ENCODE peak calls at places on chromosomes 5 and 9, in five cellular contexts. A is psoas muscle, Q is heart right ventricle, V is body of pancreas, W is neuronal stem cell. G is an unnamed sample.

GRCh38 chr9:111752455-111752854 is 42.3 kb downstream of the SHOC1 start:
- DNase-seq in A (no peak), Q (no peak), V (no peak), W (no peak), G (no peak)

GRCh38 chr5:111742166-111742565 is 14.8 kb downstream of the NREP start:
- DNase-seq in A (no peak), Q (no peak), V (no peak), W (no peak), G (no peak)

GRCh38 chr5:14397717-14398116 is 183.9 kb upstream of the OTULINL start:
- DNase-seq in A (no peak), Q (no peak), V (peak; percentile 42), W (no peak), G (no peak)

GRCh38 chr5:150461231-150461630 is 11.7 kb upstream of the RPS14 start:
- DNase-seq in A (no peak), Q (no peak), V (no peak), W (no peak), G (no peak)

GRCh38 chr9:4092793-4093709 is 206.8 kb downstream of the GLIS3 start:
- DNase-seq in A (no peak), Q (no peak), V (no peak), W (no peak), G (no peak)

GRCh38 chr9:109556061-109556460 is 58.0 kb upstream of the PTPN3 start:
- DNase-seq in A (no peak), Q (no peak), V (no peak), W (no peak), G (no peak)

GRCh38 chr5:34866989-34867471 is 28.1 kb downstream of the TTC23L start:
- DNase-seq in A (no peak), Q (no peak), V (no peak), W (no peak), G (no peak)

GRCh38 chr5:11046160-11046559 is 285.1 kb upstream of the DAP start:
- DNase-seq in A (no peak), Q (no peak), V (no peak), W (no peak), G (no peak)

GRCh38 chr9:76373173-76373771 is 21.0 kb downstream of the RFK start:
- DNase-seq in A (peak; percentile 81), Q (peak; percentile 36), V (peak; percentile 90), W (no peak), G (peak; percentile 32)

GRCh38 chr5:4941957-4942830 is 197.9 kb upstream of the ADAMTS16 start:
- DNase-seq in A (peak; percentile 57), Q (no peak), V (no peak), W (peak; percentile 24), G (no peak)

DNA sequence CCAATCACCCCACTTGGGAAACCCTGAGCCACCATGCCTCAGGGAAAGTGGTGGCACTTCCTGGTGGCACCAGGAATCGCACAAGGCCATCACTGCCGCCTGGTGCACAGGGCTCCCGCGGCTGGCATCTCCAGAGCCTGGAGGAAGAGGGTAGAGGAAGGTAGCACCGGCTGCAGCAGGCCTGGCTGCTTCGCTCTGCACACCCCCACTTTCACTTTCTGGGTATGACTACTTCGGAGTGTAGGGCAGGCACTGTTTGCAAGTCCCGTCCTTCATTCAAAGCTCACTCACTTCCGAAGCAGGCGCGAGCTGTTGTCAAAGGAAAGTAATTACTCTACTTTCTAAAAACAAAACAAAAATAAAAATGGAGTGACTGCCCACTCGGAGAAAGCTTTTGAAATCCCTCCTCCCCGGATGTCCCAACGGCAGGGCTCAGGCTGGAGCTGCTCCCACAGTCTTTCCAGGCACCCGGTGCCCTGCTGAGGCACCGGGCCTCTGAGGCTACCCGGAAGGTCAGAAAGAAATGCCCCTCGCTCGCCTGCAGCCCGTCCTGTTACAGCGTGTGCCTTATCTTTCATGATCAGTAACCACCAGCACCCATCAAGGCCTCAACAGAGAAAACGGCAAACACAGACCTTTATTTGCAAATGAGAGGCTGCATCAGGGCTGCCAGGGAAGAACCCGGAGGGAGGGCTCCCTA is 2.0 kb downstream of the BRD3 start:
- DNase-seq in A (peak; percentile 63), Q (no peak), V (peak; percentile 52), W (no peak), G (peak; percentile 51)
- H3K27ac ChIP-seq in A (peak overlapping the region; percentile 78), Q (peak overlapping the region; percentile 100), V (peak overlapping the region; percentile 32), W (no peak overlapping the region), G (peak overlapping the region; percentile 11)

GRCh38 chr5:154000703-154001102 is 38.0 kb downstream of the FAM114A2 start:
- DNase-seq in A (no peak), Q (no peak), V (no peak), W (no peak), G (no peak)

GRCh38 chr5:154002093-154002492 is 36.6 kb downstream of the FAM114A2 start:
- DNase-seq in A (no peak), Q (peak; percentile 80), V (peak; percentile 18), W (no peak), G (no peak)

GRCh38 chr5:154002511-154003020 is 36.1 kb downstream of the FAM114A2 start:
- DNase-seq in A (no peak), Q (no peak), V (no peak), W (no peak), G (no peak)

GRCh38 chr5:154010660-154011059 is 28.1 kb downstream of the FAM114A2 start:
- DNase-seq in A (no peak), Q (no peak), V (no peak), W (no peak), G (no peak)

DNA sequence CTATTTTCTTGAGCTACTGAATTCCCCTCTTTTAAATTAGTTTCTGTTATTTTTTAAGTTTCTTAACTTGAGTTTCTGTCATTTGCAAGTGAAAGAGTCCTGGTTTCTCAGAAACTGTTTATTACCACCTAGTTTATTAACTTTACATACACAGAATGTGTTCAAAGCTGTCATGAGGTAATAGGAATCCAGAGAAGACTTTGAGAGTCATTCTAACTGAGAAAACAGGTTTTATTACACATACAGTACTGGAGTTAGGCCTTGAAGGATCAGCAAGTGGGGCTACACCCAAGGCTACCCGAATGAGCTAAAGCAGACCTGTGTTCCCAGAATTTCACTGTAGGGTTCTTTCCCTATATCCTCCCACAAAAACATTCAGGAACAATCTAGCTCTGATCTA is 33.1 kb downstream of the FAM114A2 start:
- DNase-seq in A (no peak), Q (no peak), V (no peak), W (no peak), G (no peak)
- H3K4me1 ChIP-seq in A (peaks cover 4% of the 10 kb centered on the region), Q (peaks cover 27% of the 10 kb centered on the region), V (no peaks in the 10 kb centered on the region), W (no peaks in the 10 kb centered on the region), G (no peaks in the 10 kb centered on the region)

GRCh38 chr5:141371572-141372475 is 1.8 kb downstream of the PCDHGB3 start:
- DNase-seq in A (no peak), Q (no peak), V (no peak), W (no peak), G (no peak)
- H3K4me3 ChIP-seq in A (no peak overlapping the region), Q (no peak overlapping the region), V (no peak overlapping the region), W (no peak overlapping the region), G (no peak overlapping the region)

GRCh38 chr9:131608469-131609115 is 63.3 kb downstream of the PRRT1B start:
- DNase-seq in A (peak; percentile 84), Q (peak; percentile 86), V (peak; percentile 87), W (peak; percentile 52), G (peak; percentile 88)

GRCh38 chr9:131607591-131607990 is 62.3 kb downstream of the PRRT1B start:
- DNase-seq in A (no peak), Q (no peak), V (no peak), W (no peak), G (no peak)

GRCh38 chr9:131603711-131604439 is 58.6 kb downstream of the PRRT1B start:
- DNase-seq in A (no peak), Q (no peak), V (no peak), W (no peak), G (peak; percentile 36)

GRCh38 chr9:131606896-131607567 is 61.7 kb downstream of the PRRT1B start:
- DNase-seq in A (no peak), Q (no peak), V (no peak), W (no peak), G (no peak)

DNA sequence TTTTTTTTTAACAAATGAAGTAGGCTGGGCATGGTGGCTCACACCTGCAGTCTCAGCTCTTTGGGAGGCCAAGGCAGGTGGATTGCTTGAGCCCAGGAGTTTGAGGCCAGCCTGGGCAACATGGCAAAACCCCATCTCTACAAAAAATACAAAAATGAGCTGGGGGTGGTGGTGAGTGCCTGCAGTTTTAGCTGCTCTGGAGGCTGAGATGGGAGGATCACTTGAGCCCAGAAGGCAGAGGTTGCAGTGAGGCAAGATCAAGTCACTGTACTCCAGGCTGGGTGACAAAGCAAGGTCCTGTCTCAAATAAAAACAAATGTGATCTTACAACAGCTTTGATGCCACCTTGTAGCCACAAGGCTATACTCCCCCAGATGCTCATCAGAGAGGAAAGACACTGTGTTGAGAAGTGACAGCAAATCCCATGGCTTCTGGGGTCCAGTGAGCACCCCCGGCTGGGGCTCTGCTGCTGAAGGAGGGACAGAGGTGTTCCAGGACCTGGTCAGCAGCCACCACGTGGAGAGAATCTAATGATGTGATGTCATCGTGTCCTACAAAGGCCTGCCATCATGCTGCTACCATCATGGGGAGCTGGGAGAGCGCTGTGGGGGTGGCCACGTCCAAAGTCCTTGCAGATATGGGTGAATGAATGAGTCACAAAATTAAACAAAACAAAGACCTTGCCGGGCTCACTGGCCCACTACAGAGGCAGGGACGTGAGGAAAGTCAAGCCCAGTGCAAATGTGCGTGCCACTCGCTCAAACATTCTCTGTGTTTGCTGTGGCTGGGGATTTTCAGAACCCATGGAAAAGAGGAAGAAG is 60.7 kb downstream of the PRRT1B start:
- DNase-seq in A (no peak), Q (no peak), V (peak; percentile 78), W (no peak), G (peak; percentile 54)
- H3K27ac ChIP-seq in A (no peak overlapping the region), Q (no peak overlapping the region), V (peak overlapping the region; percentile 30), W (no peak overlapping the region), G (no peak overlapping the region)

GRCh38 chr5:33794550-33795300 is 97.1 kb downstream of the ADAMTS12 start:
- DNase-seq in A (no peak), Q (no peak), V (no peak), W (no peak), G (no peak)
- H3K4me1 ChIP-seq in A (no peaks in the 10 kb centered on the region), Q (no peaks in the 10 kb centered on the region), V (no peaks in the 10 kb centered on the region), W (peaks cover 4% of the 10 kb centered on the region), G (no peaks in the 10 kb centered on the region)

DNA sequence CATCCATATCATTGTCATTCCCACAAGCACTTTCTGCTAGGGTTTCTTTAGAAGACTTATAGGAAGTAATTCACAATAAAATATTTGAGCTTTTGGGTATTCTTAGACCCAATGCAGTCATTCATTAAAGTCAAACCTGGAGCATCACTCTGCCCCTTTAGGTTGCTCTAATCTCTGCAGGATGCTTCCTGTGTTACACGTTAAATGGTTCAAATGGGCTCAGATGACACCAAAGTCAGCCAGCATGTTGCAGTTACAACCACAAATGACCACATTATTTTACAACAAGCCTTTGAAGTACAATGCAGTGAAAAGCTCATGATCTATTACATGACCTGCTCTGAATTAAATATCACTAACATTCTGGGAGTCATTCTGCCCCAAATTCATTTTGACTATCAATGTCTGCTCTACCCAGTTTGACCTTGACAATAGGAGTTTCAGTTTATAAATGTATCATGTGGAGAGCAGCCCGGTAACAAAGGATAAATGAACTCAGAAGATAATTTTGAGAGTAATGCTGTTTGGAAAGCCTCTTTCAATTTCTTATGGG is 668.5 kb upstream of the DMAC1 start:
- DNase-seq in A (no peak), Q (no peak), V (no peak), W (no peak), G (no peak)
- H3K4me3 ChIP-seq in A (no peak overlapping the region), Q (no peak overlapping the region), V (no peak overlapping the region), W (no peak overlapping the region), G (no peak overlapping the region)

GRCh38 chr5:62385136-62385535 is 18.6 kb downstream of the DIMT1 start:
- DNase-seq in A (no peak), Q (no peak), V (no peak), W (no peak), G (no peak)
- H3K27ac ChIP-seq in A (no peak overlapping the region), Q (no peak overlapping the region), V (no peak overlapping the region), W (no peak overlapping the region), G (no peak overlapping the region)

GRCh38 chr9:136551401-136552116 is 5.7 kb upstream of the NOTCH1 start:
- DNase-seq in A (peak; percentile 80), Q (peak; percentile 79), V (peak; percentile 72), W (no peak), G (peak; percentile 82)
- H3K4me1 ChIP-seq in A (peaks cover 21% of the 10 kb centered on the region), Q (peaks cover 47% of the 10 kb centered on the region), V (peaks cover 46% of the 10 kb centered on the region), W (peaks cover 58% of the 10 kb centered on the region), G (peaks cover 35% of the 10 kb centered on the region)